ENCODE peak calls at places on chromosomes 12 and 14, in six cellular contexts. G, F, L, M, X and K are unnamed samples.

GRCh38 chr12:106049546-106049945 is 89.2 kb downstream of the NUAK1 start:
- DNase-seq in L (no peak), F (no peak), G (no peak), X (no peak), M (no peak), K (no peak)

GRCh38 chr12:94277426-94278000 is 129.1 kb downstream of the PLXNC1 start:
- DNase-seq in L (no peak), F (no peak), G (no peak), M (peak), X (no peak), K (no peak)

GRCh38 chr14:90495357-90496276 is 98.8 kb downstream of the CALM1 start:
- DNase-seq in G (no peak), M (peak), F (no peak), X (peak), L (peak), K (no peak)

GRCh38 chr12:11695321-11695720 is 45.8 kb downstream of the ETV6 start:
- DNase-seq in F (no peak), L (no peak), G (no peak), M (no peak), X (no peak), K (no peak)

GRCh38 chr12:98646165-98646764 is 1.2 kb downstream of the APAF1 start:
- DNase-seq in L (no peak), G (no peak), X (peak), M (no peak), F (no peak), K (peak)

GRCh38 chr12:123118397-123118945 is 32.4 kb downstream of the PITPNM2 start:
- DNase-seq in F (no peak), G (no peak), X (no peak), M (no peak), L (no peak), K (no peak)

GRCh38 chr12:47818701-47819543 is 781 bp downstream of the HDAC7 start:
- DNase-seq in X (no peak), M (peak), L (no peak), F (peak), G (no peak), K (peak)

GRCh38 chr12:76764856-76765255 is 941 bp downstream of the ZDHHC17 start:
- DNase-seq in X (no peak), M (no peak), L (no peak), G (no peak), F (peak), K (peak)